ENCODE peak calls at places on chromosome 11, in seven cellular contexts. Q is H1, L is mesenchymal stem cell, J is neuronal stem cell, S is H9, H is mesendoderm, A is IMR-90. W is an unnamed sample.

GRCh38 chr11:76602431-76602861 is 68.1 kb downstream of the LRRC32 start:
- DNase-seq in S (no peak), L (peak), Q (no peak), A (peak), J (no peak), H (no peak), W (peak)

GRCh38 chr11:80462211-80462610 is 1021.4 kb upstream of the TENM4 start:
- DNase-seq in S (no peak), Q (no peak), A (no peak), J (no peak), H (no peak), L (peak), W (peak)

GRCh38 chr11:62664405-62665074 is 470 bp downstream of the C11orf98 start:
- DNase-seq in J (no peak), H (peak), S (peak), Q (no peak), A (peak), L (no peak), W (peak)

GRCh38 chr11:115257286-115258077 is 246.7 kb downstream of the CADM1 start:
- DNase-seq in H (no peak), J (no peak), Q (no peak), S (peak), L (no peak), A (no peak), W (no peak)

GRCh38 chr11:34354782-34355181 is 3.0 kb downstream of the ABTB2 start:
- DNase-seq in L (no peak), Q (no peak), J (no peak), H (no peak), A (peak), S (no peak), W (peak)

GRCh38 chr11:91248199-91248807 is 976.3 kb upstream of the FAT3 start:
- DNase-seq in Q (no peak), L (peak), S (no peak), H (peak), J (peak), A (peak), W (peak)

GRCh38 chr11:98227266-98227665 is 793.5 kb upstream of the CNTN5 start:
- DNase-seq in H (no peak), J (no peak), A (no peak), S (no peak), Q (no peak), L (no peak), W (no peak)

GRCh38 chr11:102111011-102111786 is 952 bp downstream of the YAP1 start:
- DNase-seq in J (peak), Q (peak), L (peak), S (peak), H (peak), A (peak), W (peak)

GRCh38 chr11:101583180-101584128 is at the start of gene TRPC6:
- DNase-seq in L (peak), H (peak), Q (no peak), A (peak), J (no peak), S (peak), W (no peak)

GRCh38 chr11:86167499-86168161 is 76.9 kb upstream of the EED start:
- DNase-seq in Q (no peak), S (no peak), L (peak), J (no peak), H (no peak), A (no peak), W (no peak)

GRCh38 chr11:131859811-131860210 is 489.4 kb downstream of the NTM start:
- DNase-seq in H (no peak), S (no peak), Q (no peak), A (peak), L (no peak), J (no peak), W (no peak)

GRCh38 chr11:118214210-118214914 is 10.4 kb downstream of the JAML start:
- DNase-seq in A (no peak), L (no peak), Q (no peak), S (no peak), H (no peak), J (no peak), W (peak)

GRCh38 chr11:8765294-8765693 is 82.7 kb downstream of the RPL27A start:
- DNase-seq in H (peak), L (peak), A (peak), J (no peak), S (no peak), Q (no peak), W (peak)

GRCh38 chr11:115052601-115053000 is 374.3 kb downstream of the NXPE2 start:
- DNase-seq in A (no peak), Q (no peak), S (no peak), H (no peak), J (no peak), L (no peak), W (peak)

GRCh38 chr11:31106963-31107576 is 262.5 kb downstream of the DCDC1 start:
- DNase-seq in L (peak), A (peak), J (peak), S (peak), Q (peak), H (peak), W (peak)

GRCh38 chr11:21988477-21988876 is 204.4 kb upstream of the ANO5 start:
- DNase-seq in L (no peak), J (no peak), H (no peak), Q (no peak), S (no peak), A (no peak), W (peak)

GRCh38 chr11:125123947-125124633 is 12.7 kb upstream of the TMEM218 start:
- DNase-seq in L (peak), A (peak), Q (no peak), H (peak), S (peak), J (no peak), W (peak)

GRCh38 chr11:19345519-19345847 is 104.7 kb upstream of the E2F8 start:
- DNase-seq in J (peak), A (no peak), Q (no peak), H (peak), S (peak), L (no peak), W (no peak)
- H4K8ac ChIP-seq in J (no peak), A (no peak), Q (no peak), H (no peak), S (no peak), L (no peak), W (no peak)

GRCh38 chr11:2832718-2833020 is 52.9 kb downstream of the CDKN1C start:
- DNase-seq in S (no peak), J (no peak), L (no peak), A (no peak), Q (no peak), H (no peak), W (no peak)

GRCh38 chr11:2831826-2832717 is 53.5 kb downstream of the CDKN1C start:
- DNase-seq in A (no peak), Q (no peak), J (no peak), S (no peak), H (no peak), L (no peak), W (no peak)

GRCh38 chr11:2830030-2830812 is 55.4 kb downstream of the CDKN1C start:
- DNase-seq in H (no peak), Q (no peak), S (no peak), J (no peak), A (no peak), L (no peak), W (no peak)

GRCh38 chr11:2828585-2829330 is 56.8 kb downstream of the CDKN1C start:
- DNase-seq in L (no peak), J (no peak), H (no peak), Q (no peak), A (no peak), S (no peak), W (no peak)

GRCh38 chr11:2830886-2831285 is 54.7 kb downstream of the CDKN1C start:
- DNase-seq in A (no peak), Q (no peak), S (no peak), L (no peak), J (no peak), H (no peak), W (no peak)
- H3K23ac ChIP-seq in A (no peak), Q (no peak), S (no peak), L (no peak), J (no peak), H (no peak), W (no peak)

GRCh38 chr11:5280582-5281102 is 10.9 kb upstream of the HBE1 start:
- DNase-seq in H (peak), Q (no peak), J (no peak), L (peak), S (peak), A (peak), W (peak)
- H4K8ac ChIP-seq in H (no peak), Q (no peak), J (no peak), L (no peak), S (no peak), A (peak), W (no peak)

GRCh38 chr11:68551777-68552176 is 91.2 kb downstream of the PPP6R3 start:
- DNase-seq in J (no peak), L (no peak), Q (no peak), H (no peak), S (no peak), A (no peak), W (no peak)
- H3K23ac ChIP-seq in J (no peak), L (no peak), Q (no peak), H (no peak), S (no peak), A (no peak), W (no peak)

GRCh38 chr11:10623797-10624761 is 55.6 kb upstream of the LYVE1 start:
- DNase-seq in J (no peak), Q (peak), L (peak), S (peak), A (peak), H (peak), W (peak)
- H4K8ac ChIP-seq in J (no peak), Q (peak), L (peak), S (no peak), A (no peak), H (no peak), W (no peak)

DNA sequence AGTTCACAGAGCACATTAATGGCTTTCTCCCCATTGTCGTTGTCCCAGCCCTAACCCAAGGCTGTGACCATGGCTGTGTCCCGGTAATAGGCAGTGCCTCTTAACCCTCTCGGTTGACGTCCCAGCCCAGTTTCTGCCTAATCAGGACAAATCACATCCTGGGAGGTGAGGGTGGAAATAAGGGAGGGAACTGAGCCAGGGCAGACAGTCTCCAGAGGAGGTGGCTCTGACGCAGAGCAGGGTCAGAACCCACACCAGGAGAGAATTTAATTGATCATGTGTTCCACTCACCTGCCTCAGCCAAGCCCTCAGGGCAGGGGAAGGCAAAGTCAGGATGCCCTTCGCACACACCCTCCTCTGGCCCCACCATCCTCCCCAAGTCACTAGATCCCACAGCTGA is 17.0 kb downstream of the SLC43A1 start:
- DNase-seq in S (no peak), L (no peak), Q (no peak), J (no peak), A (no peak), H (no peak), W (no peak)
- H3K23ac ChIP-seq in S (no peak), L (peak), Q (no peak), J (no peak), A (no peak), H (no peak), W (no peak)

GRCh38 chr11:84019576-84020194 is 733.5 kb upstream of the CCDC90B start:
- DNase-seq in J (no peak), L (peak), Q (no peak), S (no peak), A (peak), H (peak), W (peak)

GRCh38 chr11:84012171-84012826 is 726.1 kb upstream of the CCDC90B start:
- DNase-seq in H (no peak), S (no peak), L (peak), Q (no peak), A (no peak), J (no peak), W (no peak)

GRCh38 chr11:84014539-84014938 is 728.4 kb upstream of the CCDC90B start:
- DNase-seq in A (no peak), J (no peak), H (no peak), L (no peak), S (no peak), Q (no peak), W (no peak)
- H4K8ac ChIP-seq in A (no peak), J (no peak), H (no peak), L (no peak), S (no peak), Q (no peak), W (no peak)

DNA sequence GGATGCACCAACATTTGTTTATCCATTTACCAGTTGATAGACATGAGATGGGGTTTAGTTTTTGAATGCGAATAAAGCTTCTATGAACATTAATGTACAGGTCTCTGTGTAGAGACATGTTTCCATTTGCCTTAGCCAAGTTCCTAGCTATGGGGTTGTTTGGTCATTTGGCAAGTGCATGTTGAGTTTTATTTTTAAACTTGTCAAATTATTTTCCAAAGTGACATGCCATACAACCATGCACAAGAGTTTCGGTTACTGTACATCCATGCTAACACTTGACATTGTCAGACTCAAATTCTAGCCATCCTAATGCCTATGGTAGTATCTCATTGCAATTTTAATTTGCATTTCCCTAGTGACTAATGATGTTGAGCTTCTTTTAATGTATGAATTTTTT is 70.5 kb upstream of the PARVA start:
- DNase-seq in J (no peak), Q (no peak), H (no peak), S (no peak), A (no peak), L (no peak), W (no peak)
- H3K23ac ChIP-seq in J (no peak), Q (no peak), H (no peak), S (no peak), A (no peak), L (no peak), W (no peak)

GRCh38 chr11:120290945-120291344 is 34.2 kb upstream of the TLCD5 start:
- DNase-seq in L (no peak), J (no peak), S (no peak), Q (no peak), H (no peak), A (no peak), W (no peak)
- H4K8ac ChIP-seq in L (no peak), J (no peak), S (no peak), Q (no peak), H (no peak), A (no peak), W (no peak)

W was measured in trophoblast cell.